ENCODE peak calls at places on chromosomes 13 and 19, in ten cellular contexts. J is NCI-H2081, H is lung, R is NCI-H748 treated with DMSO at 0.1 percent for 48 hours, C is GOT3, N is fibroblast of pulmonary artery, K is left ventricle myocardium inferior, S is T follicular helper cell, Z is brain microvascular endothelial cell, A is HuH-7. L is an unnamed sample.

GRCh38 chr13:28582225-28582891 is 76.6 kb upstream of the POMP start:
- DNase-seq in J (no peak), H (no peak), C (no peak), R (no peak), Z (no peak), K (no peak), S (no peak), A (no peak), N (peak), L (peak)

GRCh38 chr13:51771418-51772104 is 32.4 kb downstream of the DHRS12 start:
- DNase-seq in A (no peak), S (no peak), K (no peak), J (no peak), N (no peak), H (no peak), Z (no peak), R (no peak), C (no peak), L (no peak)

GRCh38 chr13:85549819-85550218 is 249.4 kb downstream of the SLITRK6 start:
- DNase-seq in Z (no peak), C (no peak), S (no peak), N (no peak), A (no peak), H (no peak), J (no peak), K (no peak), R (no peak), L (no peak)

GRCh38 chr19:13430790-13431582 is 75.3 kb downstream of the CACNA1A start:
- DNase-seq in H (peak), S (peak), Z (peak), K (peak), R (no peak), C (no peak), N (peak), J (peak), A (peak), L (peak)

GRCh38 chr13:67183151-67183550 is 47.0 kb downstream of the PCDH9 start:
- DNase-seq in S (no peak), Z (no peak), H (no peak), R (no peak), K (no peak), C (no peak), A (no peak), J (no peak), N (no peak), L (no peak)

GRCh38 chr13:20526664-20527063 is 1.0 kb upstream of the CRYL1 start:
- DNase-seq in K (no peak), J (peak), A (no peak), R (no peak), H (no peak), Z (peak), C (no peak), S (no peak), N (peak), L (no peak)

GRCh38 chr19:18117692-18118378 is 20.3 kb downstream of the MAST3 start:
- DNase-seq in C (peak), Z (peak), H (peak), A (peak), S (peak), N (peak), K (peak), J (peak), R (peak), L (peak)

GRCh38 chr19:48561412-48561811 is 9.4 kb downstream of the SULT2B1 start:
- DNase-seq in A (no peak), J (no peak), H (no peak), N (no peak), K (no peak), S (no peak), C (no peak), R (no peak), Z (no peak), L (no peak)

GRCh38 chr19:10876459-10877240 is 5.3 kb downstream of the CARM1 start:
- DNase-seq in H (no peak), C (no peak), Z (no peak), N (no peak), J (no peak), K (peak), A (no peak), R (no peak), S (no peak), L (no peak)

GRCh38 chr19:1066748-1067340 is at the start of gene ARHGAP45:
- DNase-seq in H (no peak), S (peak), J (no peak), Z (no peak), R (no peak), N (no peak), A (peak), C (no peak), K (no peak), L (peak)

GRCh38 chr13:64428196-64428595 is 2801.9 kb downstream of the PCDH9 start:
- DNase-seq in H (no peak), J (no peak), Z (no peak), A (no peak), C (no peak), N (peak), S (no peak), R (no peak), K (no peak), L (no peak)

GRCh38 chr19:55601127-55601526 is 1.0 kb downstream of the ZNF524 start:
- DNase-seq in N (no peak), R (no peak), S (no peak), C (no peak), K (no peak), J (no peak), Z (no peak), H (no peak), A (no peak), L (no peak)

GRCh38 chr19:34308381-34309367 is 54.3 kb downstream of the GARRE1 start:
- DNase-seq in A (no peak), K (no peak), N (peak), J (no peak), H (no peak), C (no peak), R (no peak), S (peak), Z (no peak), L (peak)

GRCh38 chr19:51365211-51366049 is 758 bp downstream of the ETFB start:
- DNase-seq in R (no peak), C (peak), S (no peak), Z (peak), H (no peak), N (peak), A (no peak), K (no peak), J (no peak), L (peak)

GRCh38 chr19:33606556-33606955 is 15.2 kb upstream of the CHST8 start:
- DNase-seq in J (no peak), R (no peak), H (no peak), C (no peak), K (no peak), N (no peak), Z (no peak), S (no peak), A (no peak), L (no peak)

GRCh38 chr19:17333611-17334413 is 843 bp downstream of the ANO8 start:
- DNase-seq in N (peak), Z (peak), K (no peak), J (no peak), S (peak), A (no peak), R (no peak), C (no peak), H (peak), L (peak)

GRCh38 chr19:50820549-50821247 is 2.9 kb downstream of the KLK1 start:
- DNase-seq in K (no peak), A (no peak), R (no peak), J (no peak), N (no peak), S (no peak), C (no peak), H (no peak), Z (no peak), L (peak)

GRCh38 chr19:50720921-50721291 is 1.3 kb upstream of the SHANK1 start:
- DNase-seq in Z (no peak), R (no peak), J (no peak), H (no peak), C (no peak), A (no peak), N (no peak), K (no peak), S (no peak), L (peak)

GRCh38 chr13:54879036-54879435 is 1850.4 kb downstream of the OLFM4 start:
- DNase-seq in N (no peak), J (no peak), C (no peak), Z (no peak), S (no peak), A (no peak), H (no peak), R (no peak), K (no peak), L (peak)

GRCh38 chr19:7701654-7702457 is at the start of gene FCER2:
- DNase-seq in S (no peak), H (no peak), C (no peak), R (no peak), N (no peak), Z (no peak), J (no peak), K (no peak), A (no peak), L (peak)

GRCh38 chr19:3336351-3336679 is 30.1 kb upstream of the NFIC start:
- DNase-seq in K (no peak), A (no peak), R (no peak), J (no peak), C (no peak), H (no peak), N (no peak), S (no peak), Z (no peak), L (no peak)

L was measured in NB4.